ENCODE peak calls at places on chromosome 1, in ten cellular contexts. One of them, this sample, is unnamed.

GRCh38 chr1:48627467-48627866 is 149.2 kb downstream of the BEND5 start:
- DNase-seq in mesothelial cell of epicardium: no peak
- DNase-seq in NAMALWA: no peak
- DNase-seq in GF-D8: no peak
- DNase-seq in activated CD4-positive, alpha-beta T cell treated with anti-CD3 and anti-CD28 coated beads for 48 hours: no peak
- DNase-seq in iPS-NIHi11: no peak
- DNase-seq in fibroblast of villous mesenchyme: no peak
- DNase-seq in foreskin fibroblast: no peak
- DNase-seq in effector memory CD8-positive, alpha-beta T cell: no peak
- DNase-seq in ureter: no peak
- DNase-seq in this sample: no peak

GRCh38 chr1:26349196-26349885 is 4.6 kb downstream of the CRYBG2 start:
- DNase-seq in foreskin fibroblast: peak; percentile 34
- DNase-seq in mesothelial cell of epicardium: no peak
- DNase-seq in GF-D8: no peak
- DNase-seq in NAMALWA: no peak
- DNase-seq in fibroblast of villous mesenchyme: peak; percentile 78
- DNase-seq in activated CD4-positive, alpha-beta T cell treated with anti-CD3 and anti-CD28 coated beads for 48 hours: no peak
- DNase-seq in effector memory CD8-positive, alpha-beta T cell: no peak
- DNase-seq in ureter: no peak
- DNase-seq in iPS-NIHi11: no peak
- DNase-seq in this sample: no peak

GRCh38 chr1:92464588-92465255 is 22.0 kb downstream of the GFI1 start:
- DNase-seq in NAMALWA: no peak
- DNase-seq in fibroblast of villous mesenchyme: no peak
- DNase-seq in activated CD4-positive, alpha-beta T cell treated with anti-CD3 and anti-CD28 coated beads for 48 hours: no peak
- DNase-seq in iPS-NIHi11: no peak
- DNase-seq in GF-D8: no peak
- DNase-seq in effector memory CD8-positive, alpha-beta T cell: no peak
- DNase-seq in foreskin fibroblast: no peak
- DNase-seq in ureter: no peak
- DNase-seq in mesothelial cell of epicardium: no peak
- DNase-seq in this sample: no peak

GRCh38 chr1:71667224-71667623 is 586.4 kb upstream of the ZRANB2 start:
- DNase-seq in mesothelial cell of epicardium: no peak
- DNase-seq in NAMALWA: no peak
- DNase-seq in activated CD4-positive, alpha-beta T cell treated with anti-CD3 and anti-CD28 coated beads for 48 hours: no peak
- DNase-seq in foreskin fibroblast: no peak
- DNase-seq in iPS-NIHi11: no peak
- DNase-seq in ureter: no peak
- DNase-seq in fibroblast of villous mesenchyme: peak; percentile 51
- DNase-seq in GF-D8: peak; percentile 2
- DNase-seq in effector memory CD8-positive, alpha-beta T cell: no peak
- DNase-seq in this sample: no peak

GRCh38 chr1:219847215-219847855 is 81.0 kb downstream of the SLC30A10 start:
- DNase-seq in activated CD4-positive, alpha-beta T cell treated with anti-CD3 and anti-CD28 coated beads for 48 hours: no peak
- DNase-seq in GF-D8: no peak
- DNase-seq in fibroblast of villous mesenchyme: no peak
- DNase-seq in NAMALWA: no peak
- DNase-seq in foreskin fibroblast: peak; percentile 41
- DNase-seq in iPS-NIHi11: no peak
- DNase-seq in ureter: no peak
- DNase-seq in mesothelial cell of epicardium: no peak
- DNase-seq in effector memory CD8-positive, alpha-beta T cell: no peak
- DNase-seq in this sample: no peak

GRCh38 chr1:117268926-117269378 is 58.2 kb upstream of the VTCN1 start:
- DNase-seq in mesothelial cell of epicardium: peak; percentile 61
- DNase-seq in effector memory CD8-positive, alpha-beta T cell: no peak
- DNase-seq in iPS-NIHi11: peak; percentile 70
- DNase-seq in fibroblast of villous mesenchyme: peak; percentile 75
- DNase-seq in GF-D8: no peak
- DNase-seq in activated CD4-positive, alpha-beta T cell treated with anti-CD3 and anti-CD28 coated beads for 48 hours: no peak
- DNase-seq in NAMALWA: no peak
- DNase-seq in foreskin fibroblast: no peak
- DNase-seq in ureter: peak; percentile 68
- DNase-seq in this sample: peak; percentile 36

GRCh38 chr1:1892079-1892762 is 1.3 kb upstream of the GNB1 start:
- DNase-seq in fibroblast of villous mesenchyme: no peak
- DNase-seq in GF-D8: no peak
- DNase-seq in mesothelial cell of epicardium: no peak
- DNase-seq in foreskin fibroblast: peak; percentile 34
- DNase-seq in ureter: no peak
- DNase-seq in activated CD4-positive, alpha-beta T cell treated with anti-CD3 and anti-CD28 coated beads for 48 hours: peak; percentile 43
- DNase-seq in effector memory CD8-positive, alpha-beta T cell: no peak
- DNase-seq in NAMALWA: no peak
- DNase-seq in iPS-NIHi11: no peak
- DNase-seq in this sample: no peak

GRCh38 chr1:34885405-34886247 is 26.1 kb upstream of the SMIM12 start:
- DNase-seq in activated CD4-positive, alpha-beta T cell treated with anti-CD3 and anti-CD28 coated beads for 48 hours: peak; percentile 79
- DNase-seq in ureter: peak; percentile 48
- DNase-seq in GF-D8: no peak
- DNase-seq in iPS-NIHi11: peak; percentile 85
- DNase-seq in foreskin fibroblast: peak; percentile 17
- DNase-seq in NAMALWA: no peak
- DNase-seq in mesothelial cell of epicardium: peak; percentile 71
- DNase-seq in effector memory CD8-positive, alpha-beta T cell: peak; percentile 14
- DNase-seq in fibroblast of villous mesenchyme: peak; percentile 28
- DNase-seq in this sample: peak; percentile 44

GRCh38 chr1:43280683-43281082 is 4.7 kb downstream of the C1orf210 start:
- DNase-seq in iPS-NIHi11: no peak
- DNase-seq in effector memory CD8-positive, alpha-beta T cell: no peak
- DNase-seq in fibroblast of villous mesenchyme: no peak
- DNase-seq in activated CD4-positive, alpha-beta T cell treated with anti-CD3 and anti-CD28 coated beads for 48 hours: no peak
- DNase-seq in foreskin fibroblast: no peak
- DNase-seq in GF-D8: no peak
- DNase-seq in NAMALWA: no peak
- DNase-seq in ureter: no peak
- DNase-seq in mesothelial cell of epicardium: no peak
- DNase-seq in this sample: no peak